ENCODE peak calls at places on chromosomes 7 and 10, in five cellular contexts. T is OCI-LY7; J is GM23248; R is neural progenitor cell; Z is CD8-positive, alpha-beta T cell. Y is an unnamed sample.

GRCh38 chr10:3294919-3295318 is 122.3 kb upstream of the PITRM1 start:
- DNase-seq in T (no peak), J (no peak), R (no peak), Z (no peak), Y (no peak)

GRCh38 chr10:124465003-124465776 is 3.6 kb downstream of the LHPP start:
- DNase-seq in T (peak; percentile 74), J (no peak), R (no peak), Z (no peak), Y (no peak)

GRCh38 chr10:6120691-6121090 is 31.9 kb downstream of the RBM17 start:
- DNase-seq in T (no peak), J (no peak), R (no peak), Z (no peak), Y (no peak)

GRCh38 chr10:15236340-15236739 is 67.8 kb upstream of the NMT2 start:
- DNase-seq in T (no peak), J (peak; percentile 72), R (no peak), Z (no peak), Y (no peak)

GRCh38 chr7:8443871-8444756 is 10.7 kb downstream of the NXPH1 start:
- DNase-seq in T (no peak), J (no peak), R (peak; percentile 78), Z (no peak), Y (no peak)

GRCh38 chr7:85023066-85023687 is 163.7 kb downstream of the SEMA3D start:
- DNase-seq in T (peak; percentile 41), J (peak; percentile 65), R (peak; percentile 63), Z (no peak), Y (no peak)

GRCh38 chr7:143042821-143043271 is 9.3 kb upstream of the OR6V1 start:
- DNase-seq in T (no peak), J (peak; percentile 24), R (no peak), Z (no peak), Y (no peak)

GRCh38 chr7:136009488-136010079 is 32.4 kb upstream of the MTPN start:
- DNase-seq in T (peak; percentile 69), J (peak; percentile 74), R (peak; percentile 69), Z (no peak), Y (no peak)

GRCh38 chr7:1368682-1369571 is 90.3 kb downstream of the MICALL2 start:
- DNase-seq in T (peak; percentile 20), J (peak; percentile 35), R (peak; percentile 96), Z (no peak), Y (peak; percentile 34)

GRCh38 chr7:104956753-104957450 is 57.1 kb upstream of the KMT2E start:
- DNase-seq in T (no peak), J (peak; percentile 96), R (no peak), Z (no peak), Y (no peak)

GRCh38 chr7:117505238-117505637 is 25.4 kb downstream of the CFTR start:
- DNase-seq in T (no peak), J (no peak), R (no peak), Z (no peak), Y (no peak)

GRCh38 chr10:84074521-84074920 is 64.8 kb upstream of the GHITM start:
- DNase-seq in T (no peak), J (no peak), R (no peak), Z (no peak), Y (no peak)

GRCh38 chr10:69888882-69889584 is 87.3 kb downstream of the COL13A1 start:
- DNase-seq in T (no peak), J (no peak), R (no peak), Z (no peak), Y (no peak)

GRCh38 chr7:149816794-149817193 is 21.4 kb upstream of the ZNF862 start:
- DNase-seq in T (no peak), J (no peak), R (no peak), Z (no peak), Y (peak; percentile 16)

GRCh38 chr10:3761111-3761686 is 23.8 kb downstream of the KLF6 start:
- DNase-seq in T (peak; percentile 46), J (no peak), R (no peak), Z (no peak), Y (no peak)

GRCh38 chr7:116630932-116631449 is 41.0 kb upstream of the MET start:
- DNase-seq in T (no peak), J (peak; percentile 98), R (peak; percentile 26), Z (no peak), Y (peak; percentile 72)

GRCh38 chr7:130639391-130639790 is 29.2 kb downstream of the COPG2 start:
- DNase-seq in T (no peak), J (no peak), R (no peak), Z (no peak), Y (no peak)

GRCh38 chr10:49499305-49499851 is 39.5 kb downstream of the ERCC6 start:
- DNase-seq in T (no peak), J (no peak), R (no peak), Z (no peak), Y (no peak)

GRCh38 chr7:1674161-1675035 is 4.3 kb downstream of the ELFN1 start:
- DNase-seq in T (no peak), J (no peak), R (no peak), Z (no peak), Y (no peak)

GRCh38 chr10:46520381-46520780 is 36.1 kb downstream of the GPRIN2 start:
- DNase-seq in T (no peak), J (no peak), R (no peak), Z (no peak), Y (peak; percentile 48)

GRCh38 chr7:134854816-134855215 is 75.4 kb downstream of the CALD1 start:
- DNase-seq in T (peak; percentile 8), J (peak; percentile 60), R (no peak), Z (no peak), Y (no peak)

GRCh38 chr7:134855467-134855866 is 76.0 kb downstream of the CALD1 start:
- DNase-seq in T (no peak), J (peak; percentile 35), R (no peak), Z (no peak), Y (no peak)

GRCh38 chr7:134856692-134857091 is 77.3 kb downstream of the CALD1 start:
- DNase-seq in T (no peak), J (peak; percentile 30), R (no peak), Z (no peak), Y (no peak)

GRCh38 chr7:134857958-134858357 is 78.5 kb downstream of the CALD1 start:
- DNase-seq in T (no peak), J (no peak), R (no peak), Z (no peak), Y (no peak)

GRCh38 chr7:134856141-134856540 is 76.7 kb downstream of the CALD1 start:
- DNase-seq in T (no peak), J (peak; percentile 74), R (no peak), Z (no peak), Y (no peak)
- H3K27ac ChIP-seq in T (no peak overlapping the region), J (peak overlapping the region; percentile 66), R (no peak overlapping the region), Z (no peak overlapping the region), Y (peak overlapping the region; percentile 68)

DNA sequence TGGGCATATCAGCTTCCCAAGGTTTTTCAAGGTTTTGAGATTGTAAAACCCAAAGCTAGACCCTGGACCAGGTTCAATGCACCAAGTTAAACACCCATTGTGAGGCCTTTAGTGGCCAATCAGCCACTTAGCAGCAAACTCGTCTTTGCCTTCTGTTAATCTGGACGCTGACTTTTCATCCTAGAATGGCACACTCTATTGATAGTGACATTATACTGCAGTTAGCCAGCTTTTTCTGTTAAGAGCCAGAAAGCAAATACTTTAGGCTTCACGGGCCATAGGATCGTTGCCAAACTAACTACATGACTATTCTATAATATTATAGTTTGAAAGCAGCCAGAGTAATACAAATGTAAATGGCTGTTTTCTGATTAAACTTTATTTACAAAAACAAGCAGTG is 51.3 kb downstream of the VKORC1L1 start:
- DNase-seq in T (no peak), J (peak; percentile 1), R (no peak), Z (no peak), Y (no peak)
- H3K27ac ChIP-seq in T (no peak overlapping the region), J (no peak overlapping the region), R (no peak overlapping the region), Z (no peak overlapping the region), Y (no peak overlapping the region)

DNA sequence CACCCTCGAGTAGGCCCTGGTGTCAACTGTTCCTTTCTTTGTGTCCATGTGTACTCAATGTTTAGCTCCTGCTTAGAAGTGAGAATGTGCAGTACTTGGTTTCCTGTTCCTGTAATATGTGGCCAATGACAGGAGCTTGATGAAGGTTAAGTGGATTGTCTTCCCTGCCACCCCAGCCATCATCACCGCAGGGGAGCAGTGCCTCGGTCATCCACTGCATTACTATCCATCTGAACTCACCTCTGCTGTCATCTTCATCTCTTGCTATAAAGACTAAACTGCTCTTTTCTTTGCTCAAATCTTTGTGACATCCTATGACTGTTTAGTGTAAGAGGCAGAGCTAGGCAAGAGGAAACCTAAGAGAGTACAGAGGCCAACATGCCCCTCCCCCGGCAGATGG is 15.6 kb downstream of the ITIH2 start:
- DNase-seq in T (no peak), J (no peak), R (no peak), Z (no peak), Y (no peak)
- H3K27ac ChIP-seq in T (no peak overlapping the region), J (no peak overlapping the region), R (no peak overlapping the region), Z (no peak overlapping the region), Y (no peak overlapping the region)

DNA sequence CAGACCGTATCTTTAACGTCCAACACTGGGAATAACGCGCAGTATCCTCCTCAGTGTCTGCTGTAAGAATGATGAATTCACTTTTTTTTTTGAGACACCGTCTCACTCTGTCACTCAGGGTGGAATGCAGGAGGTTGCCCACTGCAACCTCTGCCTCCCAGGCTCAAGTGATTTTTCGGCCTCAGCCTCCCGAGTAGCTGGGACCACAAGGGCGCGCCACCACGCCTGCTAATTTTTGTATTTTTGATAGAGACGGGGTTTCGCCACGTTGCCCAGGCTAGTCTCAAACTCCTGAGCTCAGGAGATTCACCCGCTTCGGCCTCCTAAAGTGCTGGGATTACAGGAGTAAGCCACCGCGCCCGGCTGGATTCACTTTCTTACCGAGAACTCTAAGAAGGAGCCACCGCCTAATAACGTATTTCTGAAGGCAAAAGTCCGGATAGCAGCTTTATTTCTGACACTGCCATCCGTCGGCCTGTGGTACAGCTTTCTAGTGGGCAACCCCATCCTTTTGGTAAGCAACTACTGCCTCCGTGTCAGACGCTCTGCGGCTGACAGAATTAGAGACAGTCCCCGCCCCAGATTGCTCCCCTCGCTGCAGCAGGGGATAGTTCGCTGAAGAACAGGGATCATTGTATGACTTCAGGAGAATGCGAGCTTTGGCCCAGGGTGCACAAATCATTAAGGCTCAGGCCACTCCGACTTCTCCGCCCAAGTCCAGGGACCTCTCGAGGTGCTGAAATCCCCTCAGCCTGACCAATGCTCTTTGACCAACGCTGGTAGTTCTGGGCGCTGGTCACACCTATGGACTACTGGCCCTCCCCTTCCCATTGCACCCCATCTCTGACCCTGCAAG is 649 bp downstream of the POLR3A start:
- DNase-seq in T (peak; percentile 15), J (peak; percentile 75), R (peak; percentile 60), Z (no peak), Y (no peak)
- H3K27ac ChIP-seq in T (peak overlapping the region; percentile 70), J (peak overlapping the region; percentile 81), R (no peak overlapping the region), Z (peak overlapping the region; percentile 70), Y (peak overlapping the region; percentile 16)

Y was measured in right cardiac atrium.